ENCODE peak calls at places on chromosomes 11 and 22, in ten cellular contexts. N is mesenchymal stem cell, J is thoracic aorta, S is psoas muscle, L is HFF-Myc, R is adrenal gland, G is neural progenitor cell, W is choroid plexus epithelial cell, Y is neuronal stem cell, B is SJCRH30. K is an unnamed sample.

GRCh38 chr11:68377389-68377795 is 65.0 kb downstream of the LRP5 start:
- DNase-seq in S (peak), Y (no peak), B (no peak), J (no peak), R (peak), W (no peak), L (no peak), G (no peak), N (no peak), K (no peak)

GRCh38 chr11:44726278-44727113 is at the start of gene TSPAN18:
- DNase-seq in B (peak), G (peak), N (no peak), W (no peak), R (peak), L (no peak), Y (peak), S (no peak), J (no peak), K (peak)

GRCh38 chr11:8937159-8937558 is 4.4 kb upstream of the C11orf16 start:
- DNase-seq in J (no peak), L (no peak), R (no peak), G (no peak), B (no peak), S (no peak), N (no peak), W (no peak), Y (no peak), K (no peak)

GRCh38 chr11:82680252-82680651 is 53.4 kb downstream of the FAM181B start:
- DNase-seq in W (no peak), R (no peak), G (no peak), J (no peak), B (no peak), Y (no peak), N (no peak), S (no peak), L (no peak), K (no peak)

GRCh38 chr11:123393312-123393927 is 36.6 kb upstream of the GRAMD1B start:
- DNase-seq in B (no peak), J (no peak), N (no peak), L (no peak), G (no peak), Y (no peak), R (no peak), S (no peak), W (no peak), K (no peak)

GRCh38 chr11:17156283-17156682 is 51.5 kb downstream of the PIK3C2A start:
- DNase-seq in Y (no peak), B (no peak), J (no peak), N (no peak), L (no peak), R (no peak), W (no peak), G (no peak), S (no peak), K (no peak)

GRCh38 chr22:39343259-39344045 is 6.3 kb upstream of the SYNGR1 start:
- DNase-seq in G (peak), S (peak), W (peak), L (peak), R (peak), J (no peak), B (peak), Y (no peak), N (peak), K (peak)

GRCh38 chr11:85759915-85760314 is 51.0 kb downstream of the SYTL2 start:
- DNase-seq in S (no peak), R (no peak), W (peak), Y (no peak), L (peak), J (no peak), G (no peak), B (peak), N (peak), K (peak)

GRCh38 chr22:41816241-41816640 is 15.8 kb downstream of the CCDC134 start:
- DNase-seq in J (no peak), N (no peak), S (no peak), B (peak), Y (no peak), R (no peak), G (no peak), W (no peak), L (no peak), K (no peak)

GRCh38 chr22:39284142-39284980 is 35.1 kb downstream of the RPL3 start:
- DNase-seq in J (no peak), R (no peak), S (no peak), G (no peak), L (no peak), B (no peak), N (no peak), W (no peak), Y (no peak), K (no peak)

GRCh38 chr11:57467508-57468157 is 7.3 kb downstream of the RTN4RL2 start:
- DNase-seq in N (no peak), L (no peak), R (no peak), G (no peak), S (no peak), J (no peak), W (no peak), B (no peak), Y (no peak), K (no peak)

GRCh38 chr11:75653532-75653931 is 15.3 kb downstream of the MAP6 start:
- DNase-seq in W (no peak), B (no peak), S (no peak), N (no peak), J (no peak), G (no peak), L (no peak), R (no peak), Y (no peak), K (no peak)

GRCh38 chr22:39723899-39724351 is 153.4 kb downstream of the CACNA1I start:
- DNase-seq in B (no peak), Y (no peak), R (peak), W (peak), G (no peak), J (no peak), L (no peak), S (no peak), N (peak), K (peak)

GRCh38 chr11:126465573-126466287 is 110.2 kb downstream of the ST3GAL4 start:
- DNase-seq in B (peak), W (no peak), L (no peak), N (no peak), S (no peak), J (no peak), Y (no peak), R (no peak), G (no peak), K (peak)

GRCh38 chr22:19876941-19877625 is 22.4 kb upstream of the GNB1L start:
- DNase-seq in S (no peak), N (no peak), W (no peak), G (no peak), L (no peak), Y (no peak), J (no peak), R (peak), B (no peak), K (no peak)

GRCh38 chr11:63918576-63919171 is 1.7 kb upstream of the RCOR2 start:
- DNase-seq in N (peak), G (peak), S (peak), B (peak), W (peak), J (no peak), R (no peak), L (no peak), Y (no peak), K (peak)

GRCh38 chr11:116925050-116925449 is 87.6 kb upstream of the APOA1 start:
- DNase-seq in W (no peak), B (no peak), N (no peak), Y (no peak), J (no peak), G (peak), L (no peak), S (no peak), R (no peak), K (no peak)

GRCh38 chr11:75259711-75260110 is 19.1 kb downstream of the TPBGL start:
- DNase-seq in N (peak), W (no peak), Y (no peak), G (no peak), R (no peak), J (no peak), B (no peak), S (no peak), L (no peak), K (no peak)

GRCh38 chr11:32911413-32911812 is 18.8 kb downstream of the QSER1 start:
- DNase-seq in R (no peak), G (no peak), Y (no peak), B (no peak), J (no peak), S (no peak), L (no peak), W (no peak), N (no peak), K (no peak)

GRCh38 chr22:43631846-43632245 is 180.3 kb downstream of the EFCAB6 start:
- DNase-seq in S (no peak), B (no peak), G (no peak), W (no peak), Y (no peak), J (no peak), L (no peak), N (no peak), R (no peak), K (no peak)

GRCh38 chr11:121800240-121800639 is 315.8 kb downstream of the BLID start:
- DNase-seq in R (no peak), S (no peak), L (no peak), B (no peak), Y (no peak), W (no peak), G (no peak), N (no peak), J (no peak), K (no peak)

GRCh38 chr11:69320756-69321741 is 27.1 kb downstream of the MYEOV start:
- DNase-seq in B (no peak), G (no peak), J (no peak), R (no peak), N (peak), S (no peak), L (no peak), W (no peak), Y (no peak), K (peak)

GRCh38 chr11:124174001-124174400 is 9.1 kb upstream of the OR10D3 start:
- DNase-seq in L (no peak), N (peak), W (peak), R (no peak), G (peak), Y (peak), J (no peak), S (no peak), B (peak), K (peak)

GRCh38 chr11:43327987-43328386 is 16.2 kb downstream of the API5 start:
- DNase-seq in J (no peak), R (no peak), B (no peak), Y (no peak), L (peak), G (no peak), W (peak), S (no peak), N (peak), K (peak)

GRCh38 chr11:127106142-127106541 is 105.6 kb upstream of the KIRREL3 start:
- DNase-seq in N (no peak), J (no peak), R (no peak), Y (peak), B (no peak), L (peak), W (no peak), S (no peak), G (peak), K (peak)

GRCh38 chr11:105448703-105449079 is 161.2 kb upstream of the GRIA4 start:
- DNase-seq in L (no peak), J (no peak), Y (no peak), R (no peak), S (no peak), W (no peak), B (no peak), N (no peak), G (no peak), K (no peak)

GRCh38 chr11:120216426-120217102 is 5.7 kb downstream of the OAF start:
- DNase-seq in B (peak), N (no peak), J (no peak), L (no peak), R (peak), G (no peak), W (no peak), Y (no peak), S (no peak), K (no peak)

GRCh38 chr11:87889126-87889525 is 286.1 kb downstream of the RAB38 start:
- DNase-seq in N (no peak), Y (no peak), G (no peak), J (no peak), W (no peak), R (no peak), B (no peak), S (no peak), L (no peak), K (no peak)

GRCh38 chr11:2104524-2105440 is 34.4 kb downstream of the IGF2 start:
- DNase-seq in N (no peak), R (no peak), G (no peak), Y (no peak), S (peak), J (no peak), L (no peak), B (no peak), W (no peak), K (no peak)

GRCh38 chr11:75474878-75475766 is 42.1 kb upstream of the KLHL35 start:
- DNase-seq in S (peak), L (no peak), Y (no peak), W (peak), J (no peak), R (peak), G (peak), N (peak), B (peak), K (peak)

GRCh38 chr11:102776454-102776853 is 4.0 kb downstream of the MMP10 start:
- DNase-seq in L (no peak), B (no peak), Y (no peak), R (no peak), J (no peak), W (no peak), N (no peak), S (no peak), G (no peak), K (no peak)

DNA sequence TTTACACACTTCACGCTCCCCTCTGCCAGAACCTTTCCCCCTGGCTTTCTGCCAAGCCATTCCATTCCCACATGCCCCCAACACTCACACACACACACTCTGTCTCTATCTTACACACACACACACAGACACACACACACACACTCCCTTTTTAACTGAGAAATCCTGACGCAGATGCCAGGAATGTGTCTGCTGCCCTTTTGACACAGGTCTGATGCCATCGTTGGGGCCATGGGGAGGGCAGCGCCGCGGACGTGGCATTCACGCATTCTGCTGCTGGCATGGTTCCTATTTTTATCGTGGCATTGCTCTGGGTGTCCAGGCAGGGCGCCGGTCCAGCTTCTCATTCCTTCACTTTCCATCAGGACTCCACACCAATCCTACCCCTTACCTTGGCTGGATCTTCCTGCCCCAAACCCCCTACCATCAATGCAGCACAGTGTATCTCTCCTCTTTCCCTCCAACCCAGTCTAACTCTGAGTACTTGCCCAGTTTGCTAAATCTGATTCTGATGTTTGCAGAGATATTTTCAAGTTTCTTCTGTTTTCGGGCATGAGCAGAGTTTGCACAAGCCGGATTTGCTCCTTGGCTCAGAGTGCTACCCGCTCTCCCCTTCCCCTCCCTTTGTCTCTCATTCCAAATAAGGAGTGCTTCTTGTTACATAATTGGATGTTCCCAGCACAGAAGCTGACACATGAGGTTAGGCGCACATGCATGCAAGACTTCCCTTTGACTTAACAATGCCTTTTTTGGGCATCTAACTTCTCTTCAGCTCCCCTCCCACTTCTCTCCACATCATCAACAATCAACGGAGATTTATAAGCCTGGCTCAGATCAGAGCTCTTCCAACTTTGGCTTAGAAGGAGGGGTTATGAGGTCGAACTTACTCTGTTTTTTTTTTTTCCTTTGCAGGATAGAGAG is 18.8 kb downstream of the SNX19 start:
- DNase-seq in J (peak), G (no peak), S (peak), B (no peak), W (peak), R (peak), Y (no peak), N (no peak), L (no peak), K (peak)
- H3K4me3 ChIP-seq in J (peak), G (no peak), S (no peak), B (no peak), W (no peak), R (no peak), Y (no peak), N (no peak), L (no peak), K (peak)

DNA sequence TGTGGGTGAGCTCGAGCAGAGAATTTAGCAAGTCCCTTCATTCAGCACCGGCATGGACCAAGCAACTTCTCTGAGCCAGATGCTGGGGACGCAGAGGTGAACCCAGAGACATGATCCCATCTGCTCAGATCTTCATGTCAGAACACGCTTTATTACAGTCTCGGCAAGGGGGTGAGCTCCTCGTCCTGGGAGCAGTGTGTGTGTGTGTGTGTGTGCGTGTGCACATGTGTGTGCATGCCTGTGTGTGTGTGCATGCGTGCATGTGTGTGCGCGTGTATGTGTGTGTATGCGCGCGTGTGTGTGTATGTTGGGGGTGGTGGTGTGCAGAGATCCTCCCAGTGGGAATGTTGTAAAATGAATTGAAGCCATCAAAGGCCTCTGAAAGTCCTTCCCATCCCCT is 9.8 kb downstream of the MIAT start:
- DNase-seq in B (no peak), G (no peak), S (no peak), R (no peak), L (no peak), Y (no peak), N (no peak), W (no peak), J (no peak), K (no peak)
- H3K4me3 ChIP-seq in B (no peak), G (no peak), S (no peak), R (no peak), L (no peak), Y (no peak), N (no peak), W (no peak), J (no peak), K (no peak)

GRCh38 chr22:47929073-47929472 is 1166.6 kb downstream of the TBC1D22A start:
- DNase-seq in B (peak), G (no peak), S (no peak), Y (no peak), J (no peak), W (no peak), N (no peak), R (no peak), L (no peak), K (no peak)
- H3K4me3 ChIP-seq in B (peak), G (no peak), S (no peak), Y (no peak), J (no peak), W (no peak), N (no peak), R (no peak), L (no peak), K (no peak)

GRCh38 chr11:111736191-111736590 is 30.0 kb downstream of the PPP2R1B start:
- DNase-seq in B (peak), G (no peak), W (peak), L (no peak), N (no peak), S (no peak), Y (no peak), R (no peak), J (no peak), K (peak)
- H3K4me3 ChIP-seq in B (peak), G (no peak), W (no peak), L (no peak), N (no peak), S (peak), Y (no peak), R (no peak), J (peak), K (peak)

DNA sequence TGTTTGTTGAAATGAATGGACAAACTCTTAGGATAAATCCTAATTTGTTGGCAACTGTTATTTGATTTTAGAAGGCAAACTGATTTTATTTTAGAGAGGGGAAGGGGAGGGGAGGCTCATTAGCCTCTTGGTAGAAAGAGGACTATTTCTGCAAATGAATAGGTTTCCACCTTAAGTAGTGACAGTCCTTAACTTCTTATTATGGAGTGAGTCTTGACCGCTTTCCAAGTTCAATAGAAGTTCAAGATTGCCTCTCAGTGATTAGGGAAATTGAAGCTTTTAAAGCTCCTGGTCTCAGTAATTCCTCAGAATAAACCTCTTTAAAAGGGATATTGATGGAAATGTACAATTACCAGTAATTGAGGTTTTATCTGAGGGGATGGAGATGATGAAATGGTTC is 55.7 kb downstream of the PANX1 start:
- DNase-seq in B (no peak), S (no peak), N (no peak), G (no peak), R (no peak), W (no peak), Y (no peak), J (no peak), L (no peak), K (no peak)
- H3K4me3 ChIP-seq in B (no peak), S (no peak), N (no peak), G (no peak), R (no peak), W (no peak), Y (no peak), J (peak), L (no peak), K (no peak)

DNA sequence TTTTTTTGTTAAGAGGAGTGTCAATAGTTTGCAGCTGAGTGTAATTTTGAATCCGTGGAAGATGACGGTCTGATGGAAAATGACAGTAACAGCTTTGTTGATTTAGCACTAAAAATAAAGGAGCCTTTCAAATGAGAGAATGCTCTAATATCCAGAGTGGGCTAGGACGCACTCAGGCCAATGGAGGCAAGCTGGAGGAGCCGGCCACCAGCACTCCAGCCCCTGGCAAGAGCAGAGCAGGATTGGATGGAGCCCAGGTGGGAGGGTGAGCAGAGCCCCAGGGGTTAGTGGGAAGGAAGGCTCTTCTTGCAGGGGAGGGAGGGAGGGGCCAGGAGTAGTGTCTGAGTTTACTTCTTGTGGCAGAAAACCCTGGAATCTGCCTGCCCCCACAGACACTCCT is 488.5 kb downstream of the INSC start:
- DNase-seq in W (no peak), J (no peak), R (peak), B (no peak), S (peak), G (no peak), Y (no peak), N (no peak), L (no peak), K (no peak)
- H3K4me3 ChIP-seq in W (no peak), J (no peak), R (no peak), B (no peak), S (no peak), G (no peak), Y (no peak), N (no peak), L (no peak), K (no peak)